ENCODE peak calls at places on chromosome 9, in six cellular contexts. E is IMR-90, V is H9, I is neuronal stem cell, D is mesenchymal stem cell, Z is H1. C is an unnamed sample.

GRCh38 chr9:73080110-73080683 is 71.5 kb upstream of the ANXA1 start:
- DNase-seq in V (peak), I (no peak), E (no peak), Z (no peak), D (no peak), C (peak)

GRCh38 chr9:5326893-5327548 is 12.7 kb downstream of the RLN1 start:
- DNase-seq in Z (peak), I (peak), V (peak), D (peak), E (peak), C (peak)

GRCh38 chr9:128835246-128836210 is 5.9 kb upstream of the SPOUT1 start:
- DNase-seq in E (no peak), I (no peak), Z (no peak), D (no peak), V (no peak), C (no peak)

GRCh38 chr9:131972889-131973288 is 106.8 kb downstream of the MED27 start:
- DNase-seq in E (no peak), I (no peak), D (no peak), Z (no peak), V (no peak), C (no peak)

GRCh38 chr9:96859461-96860198 is 5.3 kb upstream of the ZNF782 start:
- DNase-seq in D (peak), V (no peak), Z (no peak), I (no peak), E (peak), C (peak)

GRCh38 chr9:87471746-87472145 is 25.9 kb upstream of the DAPK1 start:
- DNase-seq in I (no peak), D (no peak), V (no peak), Z (no peak), E (no peak), C (no peak)

GRCh38 chr9:92001244-92001643 is 51.2 kb upstream of the ROR2 start:
- DNase-seq in E (peak), D (peak), I (no peak), Z (peak), V (no peak), C (no peak)

GRCh38 chr9:123415593-123415930 is 59.6 kb downstream of the CRB2 start:
- DNase-seq in E (no peak), V (no peak), D (no peak), I (no peak), Z (no peak), C (no peak)

GRCh38 chr9:72897069-72897649 is 55.7 kb downstream of the ALDH1A1 start:
- DNase-seq in I (no peak), V (no peak), Z (no peak), D (no peak), E (no peak), C (no peak)

GRCh38 chr9:125674981-125675973 is 31.7 kb downstream of the MAPKAP1 start:
- DNase-seq in V (no peak), E (peak), I (no peak), D (peak), Z (no peak), C (peak)

GRCh38 chr9:4622016-4622415 is 40.1 kb upstream of the PLPP6 start:
- DNase-seq in Z (no peak), E (no peak), I (no peak), D (no peak), V (no peak), C (no peak)

GRCh38 chr9:78261403-78262001 is 25.6 kb downstream of the CEP78 start:
- DNase-seq in Z (no peak), V (no peak), I (no peak), E (peak), D (peak), C (peak)

GRCh38 chr9:120654278-120654677 is 60.0 kb downstream of the MEGF9 start:
- DNase-seq in Z (no peak), E (peak), V (no peak), I (no peak), D (no peak), C (no peak)

GRCh38 chr9:107281164-107281563 is 1.9 kb upstream of the RAD23B start:
- DNase-seq in D (no peak), V (no peak), I (no peak), Z (no peak), E (no peak), C (no peak)

GRCh38 chr9:107280543-107280942 is 2.5 kb upstream of the RAD23B start:
- DNase-seq in V (no peak), E (peak), Z (no peak), D (no peak), I (no peak), C (peak)

GRCh38 chr9:107282759-107283620 is at the start of gene RAD23B:
- DNase-seq in Z (peak), V (peak), I (peak), D (peak), E (peak), C (peak)

GRCh38 chr9:107283621-107284616 is 840 bp downstream of the RAD23B start:
- DNase-seq in D (peak), V (peak), E (peak), Z (peak), I (peak), C (peak)

GRCh38 chr9:107282268-107282667 is 811 bp upstream of the RAD23B start:
- DNase-seq in D (no peak), V (no peak), I (no peak), Z (no peak), E (no peak), C (no peak)
- H2BK5ac ChIP-seq in D (no peak), V (no peak), I (no peak), Z (peak), E (peak), C (no peak)

GRCh38 chr9:36559036-36559695 is 13.5 kb upstream of the MELK start:
- DNase-seq in Z (no peak), D (peak), V (peak), I (no peak), E (peak), C (peak)
- H2BK5ac ChIP-seq in Z (peak), D (no peak), V (no peak), I (no peak), E (peak), C (no peak)

DNA sequence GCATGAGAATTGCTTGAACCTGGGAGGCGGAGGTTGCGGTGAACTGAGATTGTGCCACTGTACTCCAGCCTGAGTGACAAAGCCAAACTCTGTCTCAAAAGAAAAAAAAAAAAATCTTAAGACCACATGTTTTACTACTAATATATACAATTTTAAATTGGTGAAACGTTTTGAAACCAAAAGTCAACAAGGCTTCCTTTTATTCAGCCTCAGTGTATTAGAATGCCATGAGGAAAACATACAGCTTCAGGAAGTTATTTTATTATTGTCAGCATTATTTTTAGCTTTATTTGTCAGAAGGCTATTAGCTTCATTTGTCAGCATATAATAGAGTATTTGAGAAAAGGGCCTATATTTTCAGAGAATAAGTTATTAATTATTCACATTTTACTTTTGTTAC is 163.9 kb upstream of the SH3GL2 start:
- DNase-seq in Z (no peak), V (no peak), I (no peak), D (no peak), E (no peak), C (no peak)
- H2BK5ac ChIP-seq in Z (no peak), V (no peak), I (no peak), D (no peak), E (no peak), C (no peak)

GRCh38 chr9:94773655-94774054 is 47.2 kb downstream of the AOPEP start:
- DNase-seq in Z (no peak), I (no peak), D (no peak), V (no peak), E (no peak), C (no peak)
- H2BK5ac ChIP-seq in Z (no peak), I (no peak), D (no peak), V (no peak), E (no peak), C (no peak)

GRCh38 chr9:111036946-111037743 is 1.1 kb downstream of the LPAR1 start:
- DNase-seq in Z (no peak), I (peak), V (no peak), D (peak), E (peak), C (peak)
- H2BK5ac ChIP-seq in Z (no peak), I (peak), V (no peak), D (peak), E (peak), C (no peak)